ENCODE peak calls at places on chromosome 10, in ten cellular contexts. M, L, Z, Y, O, I, W, U, E and F are unnamed samples.

GRCh38 chr10:34792881-34793280 is 22.2 kb downstream of the PARD3 start:
- DNase-seq in M (no peak), L (no peak), Z (no peak), Y (no peak), O (no peak), I (no peak), W (no peak), U (no peak), E (no peak), F (no peak)

GRCh38 chr10:103932996-103933395 is 15.0 kb upstream of the STN1 start:
- DNase-seq in M (no peak), L (no peak), Z (no peak), Y (no peak), O (no peak), I (no peak), W (no peak), U (no peak), E (no peak), F (no peak)

GRCh38 chr10:101969496-101969895 is 86.5 kb downstream of the ARMH3 start:
- DNase-seq in M (no peak), L (no peak), Z (no peak), Y (no peak), O (no peak), I (no peak), W (no peak), U (no peak), E (no peak), F (no peak)

GRCh38 chr10:78896169-78896931 is 172.4 kb upstream of the ZMIZ1 start:
- DNase-seq in M (no peak), L (no peak), Z (no peak), Y (no peak), O (no peak), I (no peak), W (no peak), U (no peak), E (no peak), F (no peak)

GRCh38 chr10:133481086-133481643 is 27.4 kb downstream of the SCART1 start:
- DNase-seq in M (no peak), L (no peak), Z (no peak), Y (no peak), O (no peak), I (no peak), W (no peak), U (no peak), E (no peak), F (no peak)

GRCh38 chr10:8386781-8387180 is 332.3 kb downstream of the GATA3 start:
- DNase-seq in M (no peak), L (no peak), Z (no peak), Y (no peak), O (no peak), I (no peak), W (no peak), U (no peak), E (no peak), F (no peak)

GRCh38 chr10:68732651-68733050 is 11.6 kb downstream of the CCAR1 start:
- DNase-seq in M (no peak), L (no peak), Z (no peak), Y (no peak), O (no peak), I (no peak), W (no peak), U (no peak), E (no peak), F (no peak)

GRCh38 chr10:86066696-86067095 is 299.9 kb downstream of the GRID1 start:
- DNase-seq in M (no peak), L (no peak), Z (no peak), Y (no peak), O (no peak), I (no peak), W (no peak), U (no peak), E (no peak), F (no peak)

GRCh38 chr10:68276224-68276623 is 44.3 kb upstream of the ATOH7 start:
- DNase-seq in M (no peak), L (no peak), Z (no peak), Y (no peak), O (no peak), I (no peak), W (no peak), U (no peak), E (no peak), F (no peak)